ENCODE peak calls at places on chromosomes 3 and 15, in nine cellular contexts. One of them, this sample, is unnamed.

GRCh38 chr15:66679657-66680108 is 22.4 kb upstream of the SMAD6 start:
- DNase-seq in stomach: peak
- DNase-seq in endothelial cell of umbilical vein: no peak
- DNase-seq in breast epithelium: no peak
- DNase-seq in prostate gland: peak
- DNase-seq in GM12891: no peak
- DNase-seq in HCT116: no peak
- DNase-seq in H54: no peak
- DNase-seq in A549: no peak
- DNase-seq in this sample: no peak

GRCh38 chr15:97522362-97522761 is 438.1 kb upstream of the ARRDC4 start:
- DNase-seq in stomach: no peak
- DNase-seq in endothelial cell of umbilical vein: no peak
- DNase-seq in breast epithelium: no peak
- DNase-seq in prostate gland: no peak
- DNase-seq in GM12891: no peak
- DNase-seq in HCT116: no peak
- DNase-seq in H54: no peak
- DNase-seq in A549: no peak
- DNase-seq in this sample: no peak

GRCh38 chr15:70093481-70094309 is 4.0 kb downstream of the TLE3 start:
- DNase-seq in stomach: peak
- DNase-seq in endothelial cell of umbilical vein: peak
- DNase-seq in breast epithelium: peak
- DNase-seq in prostate gland: peak
- DNase-seq in GM12891: no peak
- DNase-seq in HCT116: no peak
- DNase-seq in H54: no peak
- DNase-seq in A549: no peak
- DNase-seq in this sample: no peak

GRCh38 chr3:31439888-31440287 is 92.8 kb upstream of the STT3B start:
- DNase-seq in stomach: no peak
- DNase-seq in endothelial cell of umbilical vein: no peak
- DNase-seq in breast epithelium: no peak
- DNase-seq in prostate gland: no peak
- DNase-seq in GM12891: no peak
- DNase-seq in HCT116: no peak
- DNase-seq in H54: no peak
- DNase-seq in A549: no peak
- DNase-seq in this sample: no peak

GRCh38 chr15:42732095-42732827 is 4.7 kb downstream of the CDAN1 start:
- DNase-seq in stomach: no peak
- DNase-seq in endothelial cell of umbilical vein: no peak
- DNase-seq in breast epithelium: no peak
- DNase-seq in prostate gland: no peak
- DNase-seq in GM12891: no peak
- DNase-seq in HCT116: no peak
- DNase-seq in H54: no peak
- DNase-seq in A549: no peak
- DNase-seq in this sample: no peak

GRCh38 chr3:148992027-148992634 is 791 bp downstream of the GYG1 start:
- DNase-seq in stomach: peak
- DNase-seq in endothelial cell of umbilical vein: peak
- DNase-seq in breast epithelium: peak
- DNase-seq in prostate gland: peak
- DNase-seq in GM12891: no peak
- DNase-seq in HCT116: no peak
- DNase-seq in H54: no peak
- DNase-seq in A549: peak
- DNase-seq in this sample: peak

GRCh38 chr15:70775160-70775559 is 11.8 kb upstream of the UACA start:
- DNase-seq in stomach: no peak
- DNase-seq in endothelial cell of umbilical vein: peak
- DNase-seq in breast epithelium: no peak
- DNase-seq in prostate gland: no peak
- DNase-seq in GM12891: no peak
- DNase-seq in HCT116: no peak
- DNase-seq in H54: peak
- DNase-seq in A549: peak
- DNase-seq in this sample: no peak

GRCh38 chr3:183185696-183186095 is 23.2 kb upstream of the LAMP3 start:
- DNase-seq in stomach: no peak
- DNase-seq in endothelial cell of umbilical vein: peak
- DNase-seq in breast epithelium: no peak
- DNase-seq in prostate gland: no peak
- DNase-seq in GM12891: no peak
- DNase-seq in HCT116: no peak
- DNase-seq in H54: peak
- DNase-seq in A549: no peak
- DNase-seq in this sample: no peak

GRCh38 chr15:45050587-45050986 is 27.6 kb downstream of the SORD start:
- DNase-seq in stomach: no peak
- DNase-seq in endothelial cell of umbilical vein: no peak
- DNase-seq in breast epithelium: no peak
- DNase-seq in prostate gland: no peak
- DNase-seq in GM12891: no peak
- DNase-seq in HCT116: no peak
- DNase-seq in H54: no peak
- DNase-seq in A549: no peak
- DNase-seq in this sample: no peak

GRCh38 chr15:71443538-71443937 is 328.3 kb downstream of the THSD4 start:
- DNase-seq in stomach: peak
- DNase-seq in endothelial cell of umbilical vein: peak
- DNase-seq in breast epithelium: no peak
- DNase-seq in prostate gland: peak
- DNase-seq in GM12891: no peak
- DNase-seq in HCT116: no peak
- DNase-seq in H54: no peak
- DNase-seq in A549: peak
- DNase-seq in this sample: no peak

DNA sequence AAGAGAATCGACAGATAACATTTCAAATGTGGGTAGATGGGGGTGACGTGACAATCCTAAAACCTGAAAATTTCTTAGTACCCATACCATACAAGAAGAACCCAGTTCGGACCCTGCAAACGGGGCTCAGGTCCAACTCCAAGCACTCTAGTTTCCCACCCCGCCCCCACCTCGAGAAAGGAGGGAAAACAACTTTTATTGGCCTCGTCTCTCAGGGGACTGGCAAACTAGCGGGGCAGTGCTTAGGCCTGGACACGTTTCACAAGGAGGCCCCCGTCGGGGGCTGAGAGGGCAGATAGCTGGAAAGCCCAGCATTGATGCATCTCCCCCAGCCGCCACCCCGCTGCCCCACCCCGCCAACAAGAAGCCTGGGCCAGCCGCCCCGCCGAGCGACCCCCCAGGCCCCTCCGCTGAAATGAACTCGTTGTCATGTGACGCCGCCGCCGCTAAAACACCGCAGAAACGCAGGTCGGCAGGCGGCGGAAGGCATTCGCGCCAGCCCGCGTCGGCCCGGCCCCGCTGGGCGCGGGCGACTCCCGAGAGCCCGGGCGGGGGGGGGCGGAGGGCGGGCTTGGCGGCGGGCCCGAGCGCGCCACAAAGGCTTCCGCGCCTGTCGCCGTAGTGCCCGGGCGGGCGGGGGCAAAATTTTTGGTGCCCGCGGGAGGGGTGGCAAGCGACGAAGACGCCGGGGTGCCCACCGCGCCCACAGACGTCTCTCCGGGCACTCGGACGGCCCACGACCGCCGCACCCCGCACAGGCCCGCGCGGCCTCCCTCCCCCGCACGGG is 726 bp downstream of the STAG1 start:
- DNase-seq in stomach: peak
- DNase-seq in endothelial cell of umbilical vein: peak
- DNase-seq in breast epithelium: peak
- DNase-seq in prostate gland: peak
- DNase-seq in GM12891: no peak
- DNase-seq in HCT116: no peak
- DNase-seq in H54: peak
- DNase-seq in A549: peak
- DNase-seq in this sample: peak
- TF ChIP-seq POLR2A in stomach: no peak
- TF ChIP-seq POLR2A in endothelial cell of umbilical vein: peak
- TF ChIP-seq POLR2A in breast epithelium: no peak
- TF ChIP-seq POLR2A in prostate gland: no peak
- TF ChIP-seq POLR2A in GM12891: peak
- TF ChIP-seq POLR2A in HCT116: no peak
- TF ChIP-seq POLR2A in H54: peak
- TF ChIP-seq POLR2A in A549: no peak
- TF ChIP-seq POLR2A in this sample: no peak

DNA sequence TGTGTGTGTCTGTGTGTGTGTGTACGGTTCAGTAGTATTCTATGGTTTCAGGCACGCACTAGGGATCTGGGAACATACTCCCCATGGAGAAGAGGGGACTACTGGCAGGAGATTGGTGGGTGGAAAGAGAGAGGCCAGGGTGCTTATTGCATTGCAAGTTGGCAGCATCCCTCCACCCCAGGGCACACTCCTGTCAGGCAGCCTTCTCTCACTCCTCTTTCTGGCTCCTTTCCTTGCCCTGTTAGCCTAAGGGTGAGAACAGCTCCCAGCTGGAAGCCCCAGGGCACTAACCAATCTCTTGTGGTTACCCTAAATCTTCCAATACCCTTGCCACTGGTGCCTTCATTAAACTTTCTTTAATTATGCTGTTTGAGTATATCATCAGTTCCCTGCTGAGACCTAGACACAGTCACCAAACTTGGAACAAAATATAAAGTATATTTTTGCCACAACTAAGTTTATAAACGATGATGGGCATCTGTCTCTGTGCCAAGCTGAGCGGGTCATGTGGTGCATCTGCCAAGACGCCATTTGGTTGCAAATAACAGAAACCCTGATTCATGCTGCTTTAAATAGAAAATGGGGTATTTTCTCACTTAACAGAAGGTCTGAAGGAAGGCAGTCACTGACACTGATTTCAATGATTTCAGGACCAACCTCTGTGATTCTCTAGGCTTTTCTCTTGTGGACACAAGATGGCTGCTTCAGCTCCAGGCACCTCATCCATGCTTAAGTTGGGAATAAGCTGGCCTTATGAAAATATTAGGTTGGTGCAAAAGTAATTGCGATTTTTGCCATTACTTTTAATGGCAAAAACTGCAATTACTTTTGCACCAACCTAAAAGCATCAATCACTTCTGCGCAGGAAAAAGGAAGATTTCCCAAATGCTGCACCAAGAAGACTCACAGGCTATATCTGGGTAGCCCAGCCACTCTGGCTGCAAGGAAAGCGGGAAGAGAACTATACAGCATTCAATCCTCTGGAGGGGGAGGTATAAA is 476.9 kb upstream of the PROK2 start:
- DNase-seq in stomach: no peak
- DNase-seq in endothelial cell of umbilical vein: no peak
- DNase-seq in breast epithelium: no peak
- DNase-seq in prostate gland: no peak
- DNase-seq in GM12891: no peak
- DNase-seq in HCT116: no peak
- DNase-seq in H54: no peak
- DNase-seq in A549: no peak
- DNase-seq in this sample: no peak
- TF ChIP-seq POLR2A in stomach: no peak
- TF ChIP-seq POLR2A in endothelial cell of umbilical vein: no peak
- TF ChIP-seq POLR2A in breast epithelium: no peak
- TF ChIP-seq POLR2A in prostate gland: no peak
- TF ChIP-seq POLR2A in GM12891: no peak
- TF ChIP-seq POLR2A in HCT116: no peak
- TF ChIP-seq POLR2A in H54: no peak
- TF ChIP-seq POLR2A in A549: no peak
- TF ChIP-seq POLR2A in this sample: no peak

DNA sequence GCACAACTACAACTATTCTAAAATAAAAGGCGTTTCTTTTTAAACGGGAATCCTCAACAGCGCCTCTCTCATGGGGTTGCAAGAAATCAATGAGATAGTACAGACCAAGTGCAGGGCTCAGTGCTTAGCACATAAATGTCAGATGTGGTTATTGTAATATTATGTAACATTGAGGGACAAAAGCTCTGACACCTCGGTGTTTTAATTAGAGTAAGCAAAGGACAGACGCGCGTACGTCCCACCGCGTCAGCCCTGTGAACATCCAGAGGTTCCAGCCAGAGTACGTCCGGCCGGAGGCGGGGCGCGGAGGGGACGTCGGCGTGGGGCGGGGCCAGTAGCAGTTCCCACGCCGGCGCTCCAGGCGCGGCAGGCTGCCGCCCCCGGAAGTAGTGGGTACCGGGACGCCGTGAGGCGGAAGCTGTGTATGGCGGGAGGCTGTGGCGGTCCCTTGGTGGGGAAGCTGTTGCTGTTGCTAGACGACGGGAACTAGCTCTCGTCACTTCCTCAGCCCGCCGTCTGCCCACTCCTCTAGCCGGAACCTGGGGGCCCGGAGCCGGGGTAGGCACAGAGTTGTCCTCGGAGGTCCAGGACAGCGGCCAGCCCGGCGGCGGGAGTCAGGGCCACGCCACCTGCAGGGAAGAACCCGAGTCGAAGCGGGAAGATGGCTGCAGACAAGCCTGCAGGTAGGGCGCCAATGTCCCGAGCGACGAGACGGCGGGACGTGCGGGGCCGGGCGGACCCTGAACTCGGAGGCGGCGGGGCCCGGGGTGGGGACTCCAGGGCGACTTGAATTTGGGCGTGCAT is at the start of gene CNOT10:
- DNase-seq in stomach: peak
- DNase-seq in endothelial cell of umbilical vein: peak
- DNase-seq in breast epithelium: peak
- DNase-seq in prostate gland: peak
- DNase-seq in GM12891: peak
- DNase-seq in HCT116: peak
- DNase-seq in H54: peak
- DNase-seq in A549: peak
- DNase-seq in this sample: peak
- TF ChIP-seq POLR2A in stomach: no peak
- TF ChIP-seq POLR2A in endothelial cell of umbilical vein: peak
- TF ChIP-seq POLR2A in breast epithelium: no peak
- TF ChIP-seq POLR2A in prostate gland: peak
- TF ChIP-seq POLR2A in GM12891: no peak
- TF ChIP-seq POLR2A in HCT116: peak
- TF ChIP-seq POLR2A in H54: peak
- TF ChIP-seq POLR2A in A549: peak
- TF ChIP-seq POLR2A in this sample: no peak

DNA sequence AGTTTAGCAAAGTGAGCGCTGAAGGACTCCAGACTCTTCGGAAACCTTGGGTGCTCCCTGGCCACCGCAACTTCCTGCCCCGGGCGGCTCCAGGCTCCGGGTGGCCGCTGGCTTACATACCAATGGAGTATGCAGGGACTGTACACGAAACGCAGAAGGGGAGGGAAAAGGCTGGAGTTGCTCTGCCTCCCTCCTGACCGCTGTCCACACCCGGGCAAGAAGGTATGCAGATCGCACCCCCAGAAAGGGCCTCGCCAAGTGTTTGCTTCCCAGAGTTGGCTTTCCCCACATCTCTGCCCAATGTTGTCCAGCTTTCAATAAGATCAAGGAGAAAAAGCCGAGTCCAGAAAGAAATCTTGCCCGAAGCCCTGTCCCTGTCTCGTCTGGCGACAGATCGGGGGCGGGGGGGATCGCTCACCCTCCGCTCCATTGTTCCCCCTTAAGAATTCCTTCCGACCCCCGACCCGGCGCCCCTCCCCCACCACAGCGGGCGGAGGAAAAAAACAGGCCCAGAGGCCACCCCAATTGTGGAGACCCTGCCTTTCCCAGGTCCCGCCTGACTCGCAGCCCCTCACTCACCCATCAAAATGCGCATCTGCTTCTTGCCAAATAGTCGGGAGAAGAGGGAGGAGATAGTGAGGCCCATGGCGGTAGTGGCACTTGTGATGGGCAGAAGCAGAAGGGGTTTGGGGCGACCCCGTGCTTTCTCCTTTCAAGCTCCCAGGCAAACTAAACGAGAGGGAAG is 477 bp downstream of the ARF4 start:
- DNase-seq in stomach: peak
- DNase-seq in endothelial cell of umbilical vein: peak
- DNase-seq in breast epithelium: peak
- DNase-seq in prostate gland: peak
- DNase-seq in GM12891: peak
- DNase-seq in HCT116: peak
- DNase-seq in H54: peak
- DNase-seq in A549: peak
- DNase-seq in this sample: peak
- TF ChIP-seq POLR2A in stomach: no peak
- TF ChIP-seq POLR2A in endothelial cell of umbilical vein: no peak
- TF ChIP-seq POLR2A in breast epithelium: no peak
- TF ChIP-seq POLR2A in prostate gland: peak
- TF ChIP-seq POLR2A in GM12891: no peak
- TF ChIP-seq POLR2A in HCT116: no peak
- TF ChIP-seq POLR2A in H54: peak
- TF ChIP-seq POLR2A in A549: peak
- TF ChIP-seq POLR2A in this sample: peak